ENCODE peak calls at places on chromosomes 11 and 22, in five cellular contexts. F, W, V, L and U are unnamed samples.

GRCh38 chr11:27296406-27296994 is 66.5 kb downstream of the CCDC34 start:
- DNase-seq in F (no peak), V (no peak), W (peak), L (peak), U (peak)

GRCh38 chr11:91173701-91174100 is 950.9 kb upstream of the CHORDC1 start:
- DNase-seq in L (no peak), W (peak), F (no peak), V (no peak), U (no peak)

GRCh38 chr11:2991477-2992233 is 474 bp downstream of the NAP1L4 start:
- DNase-seq in V (no peak), F (no peak), W (peak), L (no peak), U (peak)

GRCh38 chr11:13289081-13289480 is 11.5 kb downstream of the BMAL1 start:
- DNase-seq in W (peak), F (no peak), V (no peak), L (no peak), U (peak)

GRCh38 chr11:87779276-87780067 is 395.8 kb downstream of the RAB38 start:
- DNase-seq in F (no peak), L (peak), W (no peak), V (no peak), U (no peak)

GRCh38 chr22:23255506-23255905 is 75.2 kb downstream of the BCR start:
- DNase-seq in L (no peak), W (no peak), V (no peak), F (no peak), U (no peak)

GRCh38 chr11:122895591-122895990 is 13.0 kb downstream of the JHY start:
- DNase-seq in L (no peak), V (no peak), F (no peak), W (no peak), U (no peak)

GRCh38 chr22:43990044-43990443 is 34.1 kb upstream of the PARVB start:
- DNase-seq in V (no peak), W (no peak), F (no peak), L (no peak), U (no peak)

GRCh38 chr11:112320668-112321067 is 60.0 kb upstream of the PLET1 start:
- DNase-seq in F (no peak), W (peak), V (peak), L (no peak), U (no peak)

GRCh38 chr11:70126494-70126893 is 48.4 kb downstream of the ANO1 start:
- DNase-seq in F (no peak), L (no peak), W (no peak), V (no peak), U (no peak)

GRCh38 chr11:33953289-33953688 is 61.4 kb upstream of the LMO2 start:
- DNase-seq in V (no peak), L (no peak), F (no peak), W (no peak), U (no peak)

GRCh38 chr11:128342511-128343133 is 244.7 kb downstream of the ETS1 start:
- DNase-seq in F (no peak), W (peak), V (no peak), L (peak), U (no peak)

GRCh38 chr11:79371152-79371551 is 69.7 kb downstream of the TENM4 start:
- DNase-seq in F (no peak), V (no peak), W (no peak), L (no peak), U (peak)

GRCh38 chr11:86888164-86888977 is 66.8 kb downstream of the FZD4 start:
- DNase-seq in F (no peak), L (no peak), W (peak), V (no peak), U (no peak)

GRCh38 chr22:33837806-33838205 is 82.5 kb downstream of the LARGE1 start:
- DNase-seq in W (no peak), V (no peak), L (no peak), F (no peak), U (no peak)

GRCh38 chr11:77211594-77212251 is 83.7 kb downstream of the MYO7A start:
- DNase-seq in F (no peak), L (no peak), W (no peak), V (no peak), U (no peak)